ENCODE peak calls at places on chromosomes 16 and 17, in ten cellular contexts. Z, L, K, D, V, U, R, S, X and P are unnamed samples.

GRCh38 chr16:53792161-53792951 is 88.4 kb downstream of the FTO start:
- DNase-seq in X (no peak), U (no peak), S (no peak), L (no peak), K (no peak), Z (no peak), D (no peak), V (no peak), R (no peak), P (no peak)

GRCh38 chr17:75024686-75025397 is 12.4 kb downstream of the MRPL58 start:
- DNase-seq in Z (no peak), V (no peak), D (no peak), U (no peak), R (no peak), S (no peak), K (no peak), L (no peak), X (no peak), P (no peak)

GRCh38 chr16:50152386-50152806 is 710 bp upstream of the TENT4B start:
- DNase-seq in Z (peak; percentile 65), R (peak; percentile 40), V (no peak), X (peak; percentile 37), S (no peak), D (no peak), K (no peak), L (no peak), U (no peak), P (no peak)

GRCh38 chr17:27657620-27658019 is 26.6 kb downstream of the LGALS9 start:
- DNase-seq in U (no peak), S (no peak), D (no peak), Z (peak; percentile 30), V (peak; percentile 24), L (no peak), X (no peak), K (no peak), R (no peak), P (no peak)

GRCh38 chr16:79716645-79717323 is 116.2 kb upstream of the MAF start:
- DNase-seq in L (no peak), K (no peak), R (no peak), U (no peak), S (no peak), Z (no peak), X (no peak), D (no peak), V (no peak), P (no peak)

GRCh38 chr16:73122604-73123386 is 74.9 kb upstream of the ZFHX3 start:
- DNase-seq in K (no peak), L (no peak), S (no peak), U (no peak), D (no peak), Z (no peak), X (peak; percentile 48), R (no peak), V (no peak), P (no peak)

GRCh38 chr17:4947411-4948165 is 742 bp downstream of the PFN1 start:
- DNase-seq in L (peak; percentile 63), U (peak; percentile 75), K (peak; percentile 59), Z (peak; percentile 83), S (no peak), V (peak; percentile 62), X (peak; percentile 67), R (peak; percentile 45), D (peak; percentile 80), P (no peak)

GRCh38 chr17:17382901-17383300 is 79.7 kb downstream of the NT5M start:
- DNase-seq in Z (no peak), X (no peak), S (no peak), U (no peak), R (no peak), K (no peak), L (no peak), V (no peak), D (no peak), P (no peak)

GRCh38 chr17:6912110-6913051 is 80.9 kb upstream of the TEKT1 start:
- DNase-seq in K (no peak), D (no peak), V (no peak), R (no peak), X (no peak), U (no peak), L (no peak), Z (no peak), S (no peak), P (no peak)

GRCh38 chr17:6913608-6914443 is 82.0 kb upstream of the ALOX12 start:
- DNase-seq in R (peak; percentile 46), S (no peak), X (peak; percentile 79), V (peak; percentile 64), D (peak; percentile 75), U (peak; percentile 38), Z (peak; percentile 84), L (peak; percentile 52), K (peak; percentile 30), P (no peak)

GRCh38 chr17:6914711-6915110 is 81.1 kb upstream of the ALOX12 start:
- DNase-seq in V (no peak), K (no peak), S (no peak), X (no peak), D (peak; percentile 41), Z (peak; percentile 14), L (no peak), U (no peak), R (no peak), P (no peak)

GRCh38 chr17:6908807-6909206 is 77.3 kb upstream of the TEKT1 start:
- DNase-seq in V (no peak), D (no peak), U (peak; percentile 35), X (no peak), L (no peak), K (no peak), Z (no peak), S (no peak), R (no peak), P (no peak)

GRCh38 chr17:6910987-6911603 is 79.6 kb upstream of the TEKT1 start:
- DNase-seq in L (no peak), Z (no peak), R (no peak), V (no peak), D (no peak), K (no peak), X (no peak), S (no peak), U (no peak), P (no peak)
- H3K4me3 ChIP-seq in L (no peak overlapping the region), Z (no peak overlapping the region), R (no peak overlapping the region), V (no peak overlapping the region), D (no peak overlapping the region), K (no peak overlapping the region), X (no peak overlapping the region), S (no peak overlapping the region), U (no peak overlapping the region), P (no peak overlapping the region)

DNA sequence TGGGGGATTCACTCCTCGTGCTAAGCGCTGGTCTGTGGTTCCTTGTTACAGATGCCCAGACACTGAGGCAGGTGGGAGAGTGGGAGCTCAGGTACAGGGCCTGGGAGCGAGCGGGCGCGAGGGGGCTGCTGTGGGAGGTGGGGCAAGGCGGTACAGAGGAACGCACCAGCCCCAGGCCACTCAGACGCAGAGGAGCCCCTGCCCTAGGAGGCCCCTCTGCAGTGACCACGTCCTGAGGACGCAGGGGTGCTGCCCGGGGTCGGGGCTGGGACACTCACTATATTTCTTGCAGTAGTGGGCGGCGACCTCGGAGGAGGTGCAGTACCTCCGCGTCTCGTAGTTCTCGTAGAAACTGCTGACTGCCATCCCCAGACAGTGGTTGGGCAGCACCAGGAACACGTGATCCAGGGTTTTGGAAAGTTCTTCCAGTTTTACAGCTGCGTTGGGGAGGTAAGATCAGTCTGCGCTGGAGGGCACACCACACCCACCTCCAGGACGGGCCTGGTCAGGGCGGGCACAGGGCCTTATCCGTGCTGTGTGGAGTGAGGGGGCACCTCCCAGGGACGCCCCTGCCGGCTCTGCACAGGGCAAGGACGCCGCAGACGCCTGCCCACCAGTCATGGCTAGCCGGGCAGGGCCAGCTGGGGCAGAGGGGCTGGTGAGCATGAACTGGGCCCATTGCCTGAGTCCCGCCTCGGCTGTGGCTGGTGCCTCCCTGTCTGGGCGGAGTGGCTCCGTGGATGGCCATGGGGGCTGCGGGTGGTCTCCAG is 16.3 kb upstream of the RNPS1 start:
- DNase-seq in V (no peak), K (no peak), U (no peak), S (no peak), X (no peak), D (no peak), R (no peak), Z (no peak), L (no peak), P (no peak)
- H3K36me3 ChIP-seq in V (no peaks in the 10 kb centered on the region), K (peaks cover 11% of the 10 kb centered on the region), U (no peaks in the 10 kb centered on the region), S (peaks cover 70% of the 10 kb centered on the region), X (peaks cover 60% of the 10 kb centered on the region), D (no peaks in the 10 kb centered on the region), R (peaks cover 3% of the 10 kb centered on the region), Z (no peaks in the 10 kb centered on the region), L (no peaks in the 10 kb centered on the region), P (no peaks in the 10 kb centered on the region)

GRCh38 chr16:14501331-14502255 is 128.5 kb downstream of the PARN start:
- DNase-seq in X (peak; percentile 87), V (peak; percentile 90), S (peak; percentile 66), Z (peak; percentile 67), U (peak; percentile 90), K (no peak), L (peak; percentile 89), R (peak; percentile 95), D (peak; percentile 86), P (peak; percentile 91)

GRCh38 chr16:14500791-14501190 is 129.3 kb downstream of the PARN start:
- DNase-seq in D (no peak), L (no peak), K (no peak), S (no peak), Z (no peak), V (no peak), U (no peak), X (no peak), R (no peak), P (no peak)

GRCh38 chr16:14502932-14503741 is 126.9 kb downstream of the PARN start:
- DNase-seq in K (no peak), V (no peak), D (no peak), L (no peak), S (no peak), U (no peak), X (no peak), R (no peak), Z (no peak), P (peak; percentile 70)

GRCh38 chr16:14499110-14499509 is 130.9 kb downstream of the PARN start:
- DNase-seq in L (no peak), R (no peak), V (no peak), S (no peak), K (no peak), Z (no peak), U (no peak), X (no peak), D (no peak), P (no peak)

GRCh38 chr16:14502256-14502875 is 127.7 kb downstream of the PARN start:
- DNase-seq in X (no peak), S (no peak), V (no peak), U (no peak), D (no peak), R (no peak), K (no peak), Z (no peak), L (no peak), P (no peak)
- H3K4me3 ChIP-seq in X (no peak overlapping the region), S (no peak overlapping the region), V (no peak overlapping the region), U (no peak overlapping the region), D (no peak overlapping the region), R (no peak overlapping the region), K (no peak overlapping the region), Z (no peak overlapping the region), L (no peak overlapping the region), P (no peak overlapping the region)

DNA sequence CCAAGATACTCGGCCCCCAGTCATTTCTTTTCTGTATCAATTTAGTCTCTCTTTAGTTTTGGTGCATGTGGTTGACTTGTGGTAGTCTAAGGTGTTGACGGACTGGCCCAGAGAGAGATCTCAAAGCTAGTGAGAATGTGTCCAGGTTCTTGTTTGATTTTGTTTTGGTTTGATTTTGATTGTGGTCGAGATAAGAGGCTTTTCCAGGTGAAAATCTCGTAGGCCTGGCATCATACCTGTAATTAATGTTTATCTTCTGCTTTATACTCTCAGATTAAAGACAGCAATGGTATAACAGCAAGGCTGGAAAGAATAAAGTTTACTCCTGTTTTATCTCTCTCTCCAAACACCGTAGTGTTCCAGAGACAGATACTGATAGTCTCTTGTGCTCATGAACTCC is 172.4 kb upstream of the CACNG5 start:
- DNase-seq in Z (no peak), L (no peak), U (no peak), S (no peak), D (no peak), K (no peak), R (no peak), X (no peak), V (no peak), P (no peak)
- H3K36me3 ChIP-seq in Z (no peaks in the 10 kb centered on the region), L (no peaks in the 10 kb centered on the region), U (no peaks in the 10 kb centered on the region), S (no peaks in the 10 kb centered on the region), D (peaks cover 7% of the 10 kb centered on the region), K (no peaks in the 10 kb centered on the region), R (no peaks in the 10 kb centered on the region), X (no peaks in the 10 kb centered on the region), V (no peaks in the 10 kb centered on the region), P (no peaks in the 10 kb centered on the region)